ENCODE peak calls at places on chromosome X, in six cellular contexts. A is fibroblast of the conjunctiva, E is activated B cell treated with CpG ODN at 0.5 μM for 24 hours, T is AG04450, N is mammary epithelial cell, U is T-helper 9 cell. S is an unnamed sample.

GRCh38 chrX:153688900-153689590 is 1.3 kb downstream of the SLC6A8 start:
- DNase-seq in A (no peak), E (no peak), T (no peak), N (no peak), U (no peak), S (no peak)

GRCh38 chrX:50718791-50719190 is 95.2 kb downstream of the SHROOM4 start:
- DNase-seq in A (no peak), E (no peak), T (peak), N (no peak), U (no peak), S (no peak)

GRCh38 chrX:66043584-66043983 is 3.7 kb upstream of the VSIG4 start:
- DNase-seq in A (no peak), E (no peak), T (no peak), N (no peak), U (no peak), S (no peak)

GRCh38 chrX:97685753-97686152 is 802.0 kb downstream of the RPA4 start:
- DNase-seq in A (no peak), E (no peak), T (no peak), N (peak), U (no peak), S (no peak)

GRCh38 chrX:11724122-11725017 is 33.7 kb upstream of the MSL3 start:
- DNase-seq in A (peak), E (no peak), T (peak), N (peak), U (no peak), S (no peak)

GRCh38 chrX:44596277-44596676 is 53.6 kb upstream of the FUNDC1 start:
- DNase-seq in A (no peak), E (no peak), T (no peak), N (no peak), U (no peak), S (no peak)

GRCh38 chrX:56793533-56794320 is 64.7 kb downstream of the NBDY start:
- DNase-seq in A (no peak), E (no peak), T (no peak), N (no peak), U (no peak), S (no peak)

GRCh38 chrX:95629737-95630136 is 1054.9 kb upstream of the DIAPH2 start:
- DNase-seq in A (no peak), E (no peak), T (no peak), N (no peak), U (no peak), S (no peak)

GRCh38 chrX:68832101-68832416 is 3.2 kb downstream of the EFNB1 start:
- DNase-seq in A (peak), E (no peak), T (peak), N (peak), U (no peak), S (no peak)

GRCh38 chrX:106959897-106960296 is 39.7 kb downstream of the CLDN2 start:
- DNase-seq in A (no peak), E (no peak), T (no peak), N (peak), U (no peak), S (no peak)

GRCh38 chrX:15576019-15576418 is 24.7 kb downstream of the ACE2 start:
- DNase-seq in A (no peak), E (no peak), T (no peak), N (no peak), U (no peak), S (no peak)

GRCh38 chrX:24392709-24393108 is 32.3 kb downstream of the SUPT20HL1 start:
- DNase-seq in A (peak), E (no peak), T (no peak), N (no peak), U (no peak), S (no peak)

GRCh38 chrX:21960569-21960968 is 20.1 kb downstream of the SMS start:
- DNase-seq in A (no peak), E (no peak), T (no peak), N (no peak), U (no peak), S (no peak)

GRCh38 chrX:135087867-135088266 is 32.5 kb downstream of the ETDB start:
- DNase-seq in A (no peak), E (no peak), T (no peak), N (no peak), U (no peak), S (no peak)